ENCODE peak calls at places on chromosomes 3 and 15, in ten cellular contexts. W, N, P, J, F, Y, B, M, S and H are unnamed samples.

GRCh38 chr3:115792206-115792955 is 169.1 kb downstream of the GAP43 start:
- DNase-seq in W (no peak), N (peak), P (no peak), J (no peak), F (no peak), Y (no peak), B (no peak), M (no peak), S (no peak), H (peak)

GRCh38 chr15:38652998-38653397 is 88.4 kb upstream of the RASGRP1 start:
- DNase-seq in W (no peak), N (no peak), P (no peak), J (no peak), F (no peak), Y (no peak), B (no peak), M (no peak), S (peak), H (no peak)

GRCh38 chr3:115498898-115499297 is 124.4 kb upstream of the GAP43 start:
- DNase-seq in W (no peak), N (no peak), P (no peak), J (no peak), F (no peak), Y (no peak), B (no peak), M (no peak), S (no peak), H (no peak)

GRCh38 chr3:67647390-67647878 is 7.0 kb downstream of the SUCLG2 start:
- DNase-seq in W (no peak), N (peak), P (no peak), J (peak), F (no peak), Y (no peak), B (no peak), M (no peak), S (no peak), H (peak)

GRCh38 chr3:52068055-52068704 is 11.8 kb upstream of the DUSP7 start:
- DNase-seq in W (no peak), N (no peak), P (no peak), J (no peak), F (no peak), Y (no peak), B (peak), M (peak), S (no peak), H (peak)

GRCh38 chr3:127042634-127043033 is 59.7 kb downstream of the PLXNA1 start:
- DNase-seq in W (no peak), N (no peak), P (no peak), J (no peak), F (no peak), Y (no peak), B (peak), M (no peak), S (no peak), H (no peak)

GRCh38 chr3:171044384-171044783 is 17.9 kb upstream of the SLC2A2 start:
- DNase-seq in W (no peak), N (no peak), P (no peak), J (no peak), F (no peak), Y (no peak), B (no peak), M (no peak), S (no peak), H (no peak)

GRCh38 chr3:45225465-45226205 is 452 bp downstream of the TMEM158 start:
- DNase-seq in W (peak), N (peak), P (peak), J (no peak), F (no peak), Y (no peak), B (peak), M (peak), S (peak), H (peak)

GRCh38 chr3:194585880-194586281 is 47.3 kb downstream of the TMEM44 start:
- DNase-seq in W (no peak), N (no peak), P (no peak), J (no peak), F (no peak), Y (no peak), B (no peak), M (no peak), S (no peak), H (no peak)

GRCh38 chr3:183357564-183358079 is 70.8 kb downstream of the MCF2L2 start:
- DNase-seq in W (no peak), N (no peak), P (no peak), J (no peak), F (no peak), Y (no peak), B (no peak), M (no peak), S (no peak), H (no peak)

GRCh38 chr3:30319713-30320112 is 286.7 kb upstream of the TGFBR2 start:
- DNase-seq in W (peak), N (no peak), P (peak), J (no peak), F (no peak), Y (peak), B (peak), M (no peak), S (peak), H (peak)

GRCh38 chr15:51185213-51185619 is 90.5 kb upstream of the TNFAIP8L3 start:
- DNase-seq in W (no peak), N (no peak), P (no peak), J (no peak), F (no peak), Y (no peak), B (no peak), M (no peak), S (no peak), H (no peak)

GRCh38 chr3:119175869-119176756 is 2.7 kb downstream of the UPK1B start:
- DNase-seq in W (no peak), N (peak), P (no peak), J (no peak), F (no peak), Y (peak), B (no peak), M (no peak), S (no peak), H (peak)

GRCh38 chr15:40567111-40567510 is 2.0 kb upstream of the RPUSD2 start:
- DNase-seq in W (no peak), N (no peak), P (no peak), J (no peak), F (no peak), Y (no peak), B (no peak), M (no peak), S (no peak), H (no peak)

GRCh38 chr3:114290911-114291901 is 2.6 kb upstream of the TIGIT start:
- DNase-seq in W (peak), N (no peak), P (peak), J (peak), F (peak), Y (peak), B (peak), M (peak), S (peak), H (peak)

GRCh38 chr3:114333180-114333922 is 39.5 kb downstream of the TIGIT start:
- DNase-seq in W (no peak), N (no peak), P (no peak), J (no peak), F (no peak), Y (no peak), B (no peak), M (no peak), S (no peak), H (no peak)

GRCh38 chr15:65787260-65787659 is 4.8 kb downstream of the DENND4A start:
- DNase-seq in W (no peak), N (no peak), P (no peak), J (no peak), F (no peak), Y (no peak), B (no peak), M (no peak), S (no peak), H (no peak)

GRCh38 chr15:49570174-49570573 is 50.4 kb downstream of the FAM227B start:
- DNase-seq in W (no peak), N (no peak), P (no peak), J (no peak), F (no peak), Y (no peak), B (no peak), M (no peak), S (no peak), H (no peak)

GRCh38 chr3:1611824-1612223 is 486.8 kb upstream of the CNTN4 start:
- DNase-seq in W (no peak), N (no peak), P (no peak), J (no peak), F (no peak), Y (no peak), B (no peak), M (no peak), S (no peak), H (no peak)
- TF ChIP-seq CTCF in W (peak), N (no peak), P (no peak), J (no peak), F (no peak), Y (no peak), B (peak), M (no peak), S (no peak), H (no peak)

GRCh38 chr3:31908391-31909097 is 72.5 kb downstream of the OSBPL10 start:
- DNase-seq in W (no peak), N (peak), P (no peak), J (no peak), F (no peak), Y (no peak), B (no peak), M (no peak), S (no peak), H (no peak)
- TF ChIP-seq CTCF in W (no peak), N (no peak), P (peak), J (peak), F (no peak), Y (no peak), B (no peak), M (no peak), S (no peak), H (no peak)

GRCh38 chr3:143972495-143973351 is 1.1 kb downstream of the DIPK2A start:
- DNase-seq in W (peak), N (peak), P (peak), J (no peak), F (peak), Y (peak), B (peak), M (peak), S (peak), H (peak)

GRCh38 chr3:143974181-143974876 is 2.7 kb downstream of the DIPK2A start:
- DNase-seq in W (no peak), N (no peak), P (no peak), J (no peak), F (no peak), Y (no peak), B (no peak), M (no peak), S (no peak), H (no peak)

GRCh38 chr3:143972155-143972494 is 502 bp downstream of the DIPK2A start:
- DNase-seq in W (no peak), N (no peak), P (no peak), J (no peak), F (no peak), Y (no peak), B (no peak), M (no peak), S (no peak), H (no peak)

GRCh38 chr3:143974877-143975238 is 3.2 kb downstream of the DIPK2A start:
- DNase-seq in W (no peak), N (no peak), P (no peak), J (no peak), F (no peak), Y (no peak), B (no peak), M (no peak), S (no peak), H (no peak)

DNA sequence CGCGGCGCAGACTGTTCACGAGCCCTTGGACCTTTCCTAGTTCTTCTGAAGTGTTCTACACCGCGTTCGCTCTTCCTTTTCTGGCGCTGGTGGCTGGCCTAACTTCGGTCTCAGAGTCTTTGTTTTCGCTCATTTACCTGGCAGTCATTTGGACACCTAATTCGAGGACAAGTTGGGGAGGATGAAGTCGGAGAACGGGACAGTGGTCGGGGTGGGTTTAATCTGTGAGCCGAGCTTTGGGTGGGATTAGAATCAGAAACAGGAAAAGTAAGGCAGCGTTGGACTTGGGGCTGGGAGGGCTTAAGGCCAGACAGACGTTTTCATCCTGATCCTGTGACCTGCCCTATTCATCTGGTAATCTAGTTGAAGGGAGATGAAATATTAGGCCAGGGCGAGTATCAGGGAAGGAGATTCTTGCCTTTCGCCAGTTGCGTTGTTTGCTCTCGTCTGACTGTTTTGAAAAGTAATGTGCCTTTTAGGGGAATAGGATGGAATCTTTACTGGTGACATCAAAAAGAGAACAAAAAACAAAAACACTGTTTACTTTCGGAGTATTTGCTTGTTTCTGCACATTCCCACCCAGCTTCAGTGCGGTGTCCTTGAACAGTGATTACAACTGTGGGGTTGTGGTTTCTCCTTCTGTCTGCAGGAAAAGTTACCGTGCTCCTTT is 1.9 kb downstream of the DIPK2A start:
- DNase-seq in W (no peak), N (no peak), P (no peak), J (no peak), F (no peak), Y (no peak), B (no peak), M (no peak), S (peak), H (peak)
- TF ChIP-seq CTCF in W (no peak), N (no peak), P (no peak), J (no peak), F (no peak), Y (no peak), B (no peak), M (no peak), S (no peak), H (peak)

DNA sequence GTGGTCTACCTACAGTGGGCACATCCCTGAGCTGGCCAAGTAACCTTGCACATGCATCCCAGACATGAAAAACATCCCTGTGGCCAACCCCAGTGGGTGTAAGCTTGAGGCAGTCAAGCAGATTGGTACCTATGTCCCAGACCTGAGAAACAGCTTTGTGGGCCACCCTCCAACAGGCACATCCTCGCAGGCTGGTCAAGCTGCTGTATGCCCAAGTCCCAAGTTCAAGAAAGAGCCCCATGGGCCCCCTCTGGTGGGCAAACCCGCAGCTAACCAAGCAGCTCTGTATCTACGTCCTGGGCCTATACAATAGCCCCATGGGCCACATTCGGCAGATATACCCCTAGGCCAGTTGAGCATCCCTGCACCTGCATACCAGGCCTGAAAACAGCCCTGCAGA is 186.3 kb upstream of the GPR149 start:
- DNase-seq in W (no peak), N (no peak), P (no peak), J (no peak), F (no peak), Y (no peak), B (no peak), M (no peak), S (peak), H (no peak)
- TF ChIP-seq CTCF in W (no peak), N (no peak), P (no peak), J (no peak), F (no peak), Y (no peak), B (no peak), M (no peak), S (no peak), H (no peak)

DNA sequence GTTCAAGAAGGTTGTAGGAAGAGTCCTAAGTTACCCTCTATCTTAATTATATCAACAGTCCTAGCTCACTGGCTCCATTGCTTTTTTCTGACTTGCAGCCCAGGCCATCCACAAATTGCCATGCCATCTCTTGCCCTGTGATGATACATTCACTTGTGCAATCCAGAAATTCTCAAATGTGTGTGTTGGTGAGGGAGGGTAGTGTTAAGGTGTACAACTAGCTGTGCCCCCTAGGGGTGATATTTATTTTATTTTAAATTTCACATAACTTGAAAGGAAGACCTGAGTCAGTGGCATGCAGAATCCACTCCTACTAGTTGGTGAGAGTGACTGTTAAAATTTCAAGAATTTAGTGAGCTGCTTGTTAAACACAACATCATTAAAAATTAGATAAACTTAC is 156.1 kb upstream of the ANKRD28 start:
- DNase-seq in W (no peak), N (no peak), P (no peak), J (no peak), F (no peak), Y (no peak), B (no peak), M (no peak), S (peak), H (no peak)
- TF ChIP-seq CTCF in W (peak), N (no peak), P (peak), J (no peak), F (no peak), Y (no peak), B (no peak), M (no peak), S (peak), H (no peak)

GRCh38 chr3:78066287-78066686 is 1026.4 kb downstream of the ROBO2 start:
- DNase-seq in W (no peak), N (no peak), P (no peak), J (no peak), F (no peak), Y (no peak), B (no peak), M (no peak), S (no peak), H (no peak)
- TF ChIP-seq CTCF in W (no peak), N (no peak), P (no peak), J (no peak), F (no peak), Y (no peak), B (peak), M (no peak), S (peak), H (no peak)